ENCODE peak calls at places on chromosomes 11 and 22, in seven cellular contexts. U, E, A, G, F, P and K are unnamed samples.

GRCh38 chr22:19201858-19202798 is 23.6 kb upstream of the SLC25A1 start:
- DNase-seq in P (no peak), U (no peak), F (no peak), G (no peak), A (no peak), E (peak; percentile 45), K (no peak)

GRCh38 chr22:32312748-32313147 is 44.9 kb upstream of the RFPL3 start:
- DNase-seq in F (no peak), G (no peak), U (no peak), P (no peak), E (no peak), A (no peak), K (no peak)

GRCh38 chr22:26431151-26431995 is 2.3 kb downstream of the ASPHD2 start:
- DNase-seq in P (peak; percentile 68), U (no peak), G (no peak), F (no peak), A (no peak), E (no peak), K (no peak)

GRCh38 chr22:31610611-31611010 is 51.4 kb downstream of the PISD start:
- DNase-seq in G (no peak), F (no peak), U (no peak), E (no peak), A (no peak), P (no peak), K (no peak)

GRCh38 chr11:126341760-126342161 is 13.7 kb upstream of the ST3GAL4 start:
- DNase-seq in G (peak; percentile 98), F (no peak), E (no peak), P (no peak), A (peak; percentile 81), U (no peak), K (no peak)

GRCh38 chr11:61513143-61513740 is 4.7 kb downstream of the LRRC10B start:
- DNase-seq in F (no peak), E (peak; percentile 54), U (no peak), G (peak; percentile 60), A (no peak), P (no peak), K (no peak)

GRCh38 chr11:116733959-116734517 is 38.7 kb downstream of the BUD13 start:
- DNase-seq in A (no peak), G (no peak), F (peak; percentile 36), U (no peak), P (no peak), E (no peak), K (no peak)

GRCh38 chr22:29469755-29470154 is 10.3 kb upstream of the NEFH start:
- DNase-seq in U (peak; percentile 61), F (peak; percentile 52), G (no peak), E (peak; percentile 46), P (no peak), A (no peak), K (no peak)

GRCh38 chr11:47056261-47056915 is 119.8 kb downstream of the CSTPP1 start:
- DNase-seq in P (no peak), A (peak; percentile 80), G (no peak), U (no peak), F (no peak), E (peak; percentile 70), K (no peak)

GRCh38 chr11:95680169-95680929 is 109.2 kb downstream of the FAM76B start:
- DNase-seq in U (peak; percentile 6), A (peak; percentile 90), F (no peak), G (peak; percentile 19), E (peak; percentile 66), P (peak; percentile 89), K (no peak)

GRCh38 chr11:69567951-69568808 is 72.8 kb upstream of the CCND1 start:
- DNase-seq in A (peak; percentile 44), F (no peak), E (no peak), U (no peak), G (no peak), P (no peak), K (no peak)

GRCh38 chr11:1868636-1869291 is 15.9 kb downstream of the LSP1 start:
- DNase-seq in P (no peak), G (no peak), A (no peak), F (no peak), U (no peak), E (no peak), K (no peak)

GRCh38 chr11:45871638-45872037 is 13.8 kb upstream of the MAPK8IP1 start:
- DNase-seq in P (no peak), F (no peak), G (no peak), U (no peak), A (no peak), E (no peak), K (no peak)

GRCh38 chr11:48036011-48036410 is 55.7 kb downstream of the PTPRJ start:
- DNase-seq in U (peak; percentile 62), G (no peak), F (no peak), A (peak; percentile 37), P (no peak), E (no peak), K (no peak)

GRCh38 chr22:31229402-31230140 is 17.5 kb downstream of the LIMK2 start:
- DNase-seq in U (peak; percentile 18), P (peak; percentile 53), E (no peak), G (no peak), A (peak; percentile 51), F (peak; percentile 50), K (no peak)

GRCh38 chr11:33695051-33695566 is 5.5 kb downstream of the C11orf91 start:
- DNase-seq in F (no peak), G (no peak), E (no peak), U (no peak), P (no peak), A (no peak), K (no peak)

GRCh38 chr11:87059596-87059995 is 21.9 kb downstream of the TMEM135 start:
- DNase-seq in F (no peak), E (no peak), U (no peak), G (no peak), P (no peak), A (no peak), K (no peak)

GRCh38 chr11:74311352-74311926 is at the start of gene P4HA3:
- DNase-seq in E (peak; percentile 78), P (peak; percentile 15), A (peak; percentile 82), G (peak; percentile 67), F (peak; percentile 84), U (peak; percentile 87), K (no peak)

GRCh38 chr11:84721561-84721961 is 905.6 kb downstream of the DLG2 start:
- DNase-seq in P (peak; percentile 62), F (no peak), A (no peak), U (no peak), G (no peak), E (no peak), K (no peak)

GRCh38 chr11:17972987-17973386 is 39.9 kb downstream of the SERGEF start:
- DNase-seq in U (peak; percentile 92), G (peak; percentile 35), F (peak; percentile 80), A (peak; percentile 88), P (no peak), E (peak; percentile 71), K (no peak)

GRCh38 chr11:14519692-14520085 is 497 bp downstream of the PSMA1 start:
- DNase-seq in G (peak; percentile 26), E (no peak), F (no peak), P (no peak), A (peak; percentile 75), U (no peak), K (peak; percentile 16)

GRCh38 chr22:40216041-40216756 is 38.5 kb downstream of the TNRC6B start:
- DNase-seq in F (no peak), A (no peak), P (peak; percentile 85), E (no peak), G (no peak), U (no peak), K (peak; percentile 54)

DNA sequence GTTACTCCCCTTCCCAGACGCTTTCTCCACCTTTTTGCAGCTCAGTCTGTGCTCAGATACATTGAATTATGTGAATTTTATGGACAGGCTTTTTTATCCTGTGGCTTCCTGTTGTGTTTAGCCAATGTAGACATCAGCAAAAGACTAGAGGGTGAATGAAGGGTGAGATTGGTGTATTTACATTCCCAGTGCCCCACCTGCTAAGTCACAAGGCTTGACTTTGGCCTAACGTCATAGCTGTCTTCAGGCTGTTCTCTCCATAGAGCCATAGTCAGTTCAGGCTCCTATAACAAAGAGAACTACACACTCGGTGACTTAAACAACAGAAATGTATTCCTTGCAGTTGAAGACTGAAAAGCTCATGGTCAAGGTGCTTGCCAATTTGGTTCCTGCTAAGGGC is 97.5 kb upstream of the FSHB start:
- DNase-seq in G (no peak), E (no peak), F (no peak), U (no peak), A (no peak), P (no peak), K (no peak)
- TF ChIP-seq EZH2phosphoT487 in G (no peak), E (no peak), F (no peak), U (no peak), A (no peak), P (no peak), K (no peak)

GRCh38 chr11:62559204-62559603 is 12.6 kb upstream of the AHNAK start:
- DNase-seq in U (no peak), E (no peak), F (peak; percentile 18), A (no peak), P (no peak), G (no peak), K (no peak)

GRCh38 chr11:62556872-62557631 is 10.4 kb upstream of the AHNAK start:
- DNase-seq in P (peak; percentile 85), A (peak; percentile 36), U (no peak), F (no peak), E (no peak), G (peak; percentile 55), K (no peak)

GRCh38 chr11:62560566-62561103 is 13.1 kb downstream of the EEF1G start:
- DNase-seq in A (peak; percentile 98), G (peak; percentile 99), P (peak; percentile 63), U (peak; percentile 98), E (peak; percentile 96), F (peak; percentile 91), K (peak; percentile 47)

GRCh38 chr11:62556102-62556871 is 9.7 kb upstream of the AHNAK start:
- DNase-seq in G (peak; percentile 98), A (peak; percentile 99), P (peak; percentile 85), F (peak; percentile 85), E (peak; percentile 87), U (peak; percentile 91), K (peak; percentile 62)

GRCh38 chr11:62558669-62559068 is 12.1 kb upstream of the AHNAK start:
- DNase-seq in P (no peak), G (no peak), U (no peak), E (no peak), A (no peak), F (no peak), K (no peak)
- TF ChIP-seq EZH2phosphoT487 in P (no peak), G (no peak), U (no peak), E (no peak), A (no peak), F (no peak), K (no peak)

GRCh38 chr11:119015054-119015611 is 3.0 kb downstream of the RPS25 start:
- DNase-seq in A (peak; percentile 38), P (no peak), E (peak; percentile 29), U (no peak), G (peak; percentile 29), F (peak; percentile 19), K (no peak)
- TF ChIP-seq EZH2phosphoT487 in A (no peak), P (no peak), E (no peak), U (no peak), G (no peak), F (no peak), K (no peak)

DNA sequence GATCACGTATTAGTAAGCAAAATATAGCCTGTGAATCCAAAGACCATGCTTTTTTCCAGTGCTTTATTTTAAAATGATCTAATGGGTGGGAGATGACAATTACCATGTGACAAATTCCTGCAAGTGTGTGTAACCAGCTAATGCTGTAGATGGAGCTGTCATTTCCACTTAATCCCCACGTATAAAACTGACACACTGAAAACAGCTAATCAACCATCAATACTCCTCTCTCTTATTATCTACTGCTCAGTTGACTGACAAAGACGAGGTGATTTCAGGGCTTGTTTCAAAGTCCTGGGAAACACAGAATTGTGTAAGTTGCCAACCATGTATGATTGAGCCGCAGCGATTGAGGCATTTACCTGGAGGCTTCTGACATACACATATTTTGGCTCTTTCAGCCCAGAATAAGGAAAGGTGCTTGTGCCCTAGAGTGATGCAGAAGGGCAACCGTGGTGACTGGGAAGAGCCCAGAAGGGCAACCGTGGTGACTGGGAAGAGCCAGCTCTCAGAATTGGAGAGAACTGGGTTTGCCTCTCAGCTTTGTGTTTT is 9.7 kb downstream of the SLN start:
- DNase-seq in G (no peak), A (no peak), E (no peak), F (no peak), U (no peak), P (no peak), K (no peak)
- TF ChIP-seq EZH2phosphoT487 in G (no peak), A (no peak), E (no peak), F (no peak), U (no peak), P (no peak), K (no peak)